ENCODE peak calls at places on chromosomes 11 and 22, in six cellular contexts. One of them, this sample, is unnamed.

GRCh38 chr11:3913921-3914320 is 58.5 kb downstream of the STIM1 start:
- DNase-seq in left cardiac atrium: no peak
- DNase-seq in CD4-positive, alpha-beta memory T cell: no peak
- DNase-seq in AG09319: no peak
- DNase-seq in T47D: no peak
- DNase-seq in T-helper 17 cell: no peak
- DNase-seq in this sample: no peak

GRCh38 chr11:77729063-77729462 is 91.5 kb downstream of the RSF1 start:
- DNase-seq in left cardiac atrium: no peak
- DNase-seq in CD4-positive, alpha-beta memory T cell: no peak
- DNase-seq in AG09319: no peak
- DNase-seq in T47D: peak; percentile 17
- DNase-seq in T-helper 17 cell: no peak
- DNase-seq in this sample: no peak

GRCh38 chr11:17692931-17693330 is 26.4 kb upstream of the MYOD1 start:
- DNase-seq in left cardiac atrium: no peak
- DNase-seq in CD4-positive, alpha-beta memory T cell: no peak
- DNase-seq in AG09319: no peak
- DNase-seq in T47D: no peak
- DNase-seq in T-helper 17 cell: no peak
- DNase-seq in this sample: no peak

GRCh38 chr11:35725880-35726279 is 63.3 kb downstream of the TRIM44 start:
- DNase-seq in left cardiac atrium: no peak
- DNase-seq in CD4-positive, alpha-beta memory T cell: no peak
- DNase-seq in AG09319: no peak
- DNase-seq in T47D: no peak
- DNase-seq in T-helper 17 cell: no peak
- DNase-seq in this sample: peak; percentile 23

GRCh38 chr11:44628730-44629361 is 63.4 kb downstream of the CD82 start:
- DNase-seq in left cardiac atrium: no peak
- DNase-seq in CD4-positive, alpha-beta memory T cell: no peak
- DNase-seq in AG09319: no peak
- DNase-seq in T47D: no peak
- DNase-seq in T-helper 17 cell: no peak
- DNase-seq in this sample: no peak

GRCh38 chr22:22527312-22527711 is 7.2 kb upstream of the ZNF280A start:
- DNase-seq in left cardiac atrium: no peak
- DNase-seq in CD4-positive, alpha-beta memory T cell: no peak
- DNase-seq in AG09319: no peak
- DNase-seq in T47D: no peak
- DNase-seq in T-helper 17 cell: no peak
- DNase-seq in this sample: no peak

GRCh38 chr11:61890536-61891330 is 612 bp downstream of the FADS3 start:
- DNase-seq in left cardiac atrium: peak; percentile 78
- DNase-seq in CD4-positive, alpha-beta memory T cell: peak; percentile 27
- DNase-seq in AG09319: no peak
- DNase-seq in T47D: peak; percentile 54
- DNase-seq in T-helper 17 cell: peak; percentile 25
- DNase-seq in this sample: peak; percentile 44

GRCh38 chr11:6615882-6616585 is 3.2 kb downstream of the TPP1 start:
- DNase-seq in left cardiac atrium: no peak
- DNase-seq in CD4-positive, alpha-beta memory T cell: no peak
- DNase-seq in AG09319: no peak
- DNase-seq in T47D: no peak
- DNase-seq in T-helper 17 cell: no peak
- DNase-seq in this sample: no peak

GRCh38 chr11:61061081-61061826 is 41.0 kb upstream of the CD5 start:
- DNase-seq in left cardiac atrium: no peak
- DNase-seq in CD4-positive, alpha-beta memory T cell: peak; percentile 62
- DNase-seq in AG09319: no peak
- DNase-seq in T47D: no peak
- DNase-seq in T-helper 17 cell: peak; percentile 47
- DNase-seq in this sample: no peak

GRCh38 chr11:36974771-36975170 is 376.7 kb upstream of the RAG2 start:
- DNase-seq in left cardiac atrium: no peak
- DNase-seq in CD4-positive, alpha-beta memory T cell: no peak
- DNase-seq in AG09319: no peak
- DNase-seq in T47D: no peak
- DNase-seq in T-helper 17 cell: no peak
- DNase-seq in this sample: no peak

GRCh38 chr22:35561796-35562526 is 21.3 kb downstream of the RASD2 start:
- DNase-seq in left cardiac atrium: no peak
- DNase-seq in CD4-positive, alpha-beta memory T cell: no peak
- DNase-seq in AG09319: no peak
- DNase-seq in T47D: no peak
- DNase-seq in T-helper 17 cell: no peak
- DNase-seq in this sample: no peak

GRCh38 chr22:41524283-41524682 is 20.0 kb downstream of the POLR3H start:
- DNase-seq in left cardiac atrium: peak; percentile 76
- DNase-seq in CD4-positive, alpha-beta memory T cell: no peak
- DNase-seq in AG09319: peak; percentile 23
- DNase-seq in T47D: peak; percentile 35
- DNase-seq in T-helper 17 cell: no peak
- DNase-seq in this sample: no peak

GRCh38 chr22:18024956-18025720 is 777 bp upstream of the MICAL3 start:
- DNase-seq in left cardiac atrium: no peak
- DNase-seq in CD4-positive, alpha-beta memory T cell: no peak
- DNase-seq in AG09319: no peak
- DNase-seq in T47D: no peak
- DNase-seq in T-helper 17 cell: no peak
- DNase-seq in this sample: no peak

GRCh38 chr11:127531167-127531566 is 530.6 kb upstream of the KIRREL3 start:
- DNase-seq in left cardiac atrium: no peak
- DNase-seq in CD4-positive, alpha-beta memory T cell: no peak
- DNase-seq in AG09319: no peak
- DNase-seq in T47D: no peak
- DNase-seq in T-helper 17 cell: no peak
- DNase-seq in this sample: no peak

GRCh38 chr11:115869780-115870431 is 365.7 kb upstream of the CADM1 start:
- DNase-seq in left cardiac atrium: no peak
- DNase-seq in CD4-positive, alpha-beta memory T cell: no peak
- DNase-seq in AG09319: no peak
- DNase-seq in T47D: no peak
- DNase-seq in T-helper 17 cell: no peak
- DNase-seq in this sample: no peak

GRCh38 chr11:86676533-86677154 is 4.2 kb upstream of the ME3 start:
- DNase-seq in left cardiac atrium: no peak
- DNase-seq in CD4-positive, alpha-beta memory T cell: no peak
- DNase-seq in AG09319: no peak
- DNase-seq in T47D: no peak
- DNase-seq in T-helper 17 cell: no peak
- DNase-seq in this sample: no peak

GRCh38 chr11:70845761-70846160 is 406.6 kb downstream of the SHANK2 start:
- DNase-seq in left cardiac atrium: no peak
- DNase-seq in CD4-positive, alpha-beta memory T cell: no peak
- DNase-seq in AG09319: no peak
- DNase-seq in T47D: no peak
- DNase-seq in T-helper 17 cell: no peak
- DNase-seq in this sample: no peak

GRCh38 chr11:60003729-60004128 is 13.3 kb upstream of the OOSP4B start:
- DNase-seq in left cardiac atrium: no peak
- DNase-seq in CD4-positive, alpha-beta memory T cell: no peak
- DNase-seq in AG09319: no peak
- DNase-seq in T47D: no peak
- DNase-seq in T-helper 17 cell: no peak
- DNase-seq in this sample: no peak

GRCh38 chr11:119975561-119976152 is 162.3 kb downstream of the TRIM29 start:
- DNase-seq in left cardiac atrium: no peak
- DNase-seq in CD4-positive, alpha-beta memory T cell: no peak
- DNase-seq in AG09319: no peak
- DNase-seq in T47D: no peak
- DNase-seq in T-helper 17 cell: no peak
- DNase-seq in this sample: no peak

GRCh38 chr11:67006029-67006884 is 16.7 kb upstream of the SYT12 start:
- DNase-seq in left cardiac atrium: peak; percentile 74
- DNase-seq in CD4-positive, alpha-beta memory T cell: no peak
- DNase-seq in AG09319: no peak
- DNase-seq in T47D: no peak
- DNase-seq in T-helper 17 cell: no peak
- DNase-seq in this sample: no peak

GRCh38 chr22:30427871-30428270 is 2.3 kb downstream of the MTFP1 start:
- DNase-seq in left cardiac atrium: no peak
- DNase-seq in CD4-positive, alpha-beta memory T cell: no peak
- DNase-seq in AG09319: no peak
- DNase-seq in T47D: no peak
- DNase-seq in T-helper 17 cell: no peak
- DNase-seq in this sample: no peak

GRCh38 chr11:71247551-71248250 is 4.7 kb downstream of the SHANK2 start:
- DNase-seq in left cardiac atrium: no peak
- DNase-seq in CD4-positive, alpha-beta memory T cell: no peak
- DNase-seq in AG09319: no peak
- DNase-seq in T47D: no peak
- DNase-seq in T-helper 17 cell: no peak
- DNase-seq in this sample: no peak

GRCh38 chr22:31829505-31829904 is 75.7 kb downstream of the DEPDC5 start:
- DNase-seq in left cardiac atrium: no peak
- DNase-seq in CD4-positive, alpha-beta memory T cell: no peak
- DNase-seq in AG09319: peak; percentile 61
- DNase-seq in T47D: no peak
- DNase-seq in T-helper 17 cell: no peak
- DNase-seq in this sample: peak; percentile 21

GRCh38 chr11:23644443-23644842 is 784.2 kb upstream of the CCDC179 start:
- DNase-seq in left cardiac atrium: no peak
- DNase-seq in CD4-positive, alpha-beta memory T cell: no peak
- DNase-seq in AG09319: no peak
- DNase-seq in T47D: no peak
- DNase-seq in T-helper 17 cell: no peak
- DNase-seq in this sample: no peak

GRCh38 chr11:31856248-31856647 is 45.1 kb upstream of the PAX6 start:
- DNase-seq in left cardiac atrium: no peak
- DNase-seq in CD4-positive, alpha-beta memory T cell: no peak
- DNase-seq in AG09319: no peak
- DNase-seq in T47D: no peak
- DNase-seq in T-helper 17 cell: no peak
- DNase-seq in this sample: no peak

GRCh38 chr11:2143652-2144548 is 4.7 kb upstream of the IGF2 start:
- DNase-seq in left cardiac atrium: no peak
- DNase-seq in CD4-positive, alpha-beta memory T cell: no peak
- DNase-seq in AG09319: no peak
- DNase-seq in T47D: no peak
- DNase-seq in T-helper 17 cell: no peak
- DNase-seq in this sample: no peak

This sample was measured in retinal pigment epithelial cell.